ENCODE peak calls at places on chromosomes 11 and 22, in ten cellular contexts. A is ELF-1, O is NCI-H1105, M is AG09319, Y is NCI-H345, B is LoVo, Z is NCI-H460, R is NCI-H187 treated with DMSO at 0.1 percent for 48 hours, G is heart left ventricle, L is amniotic epithelial cell. P is an unnamed sample.

GRCh38 chr11:99325807-99326206 is 305.1 kb downstream of the CNTN5 start:
- DNase-seq in L (peak; percentile 98), G (no peak), Z (peak; percentile 75), M (no peak), O (no peak), A (no peak), R (no peak), B (no peak), Y (no peak), P (no peak)

GRCh38 chr11:2399488-2400068 is 972 bp upstream of the TSSC4 start:
- DNase-seq in G (no peak), M (no peak), A (no peak), R (no peak), L (peak; percentile 16), Z (no peak), Y (peak; percentile 39), B (peak; percentile 25), O (no peak), P (no peak)

GRCh38 chr11:134915212-134915611 is 503.2 kb upstream of the B3GAT1 start:
- DNase-seq in O (no peak), G (peak; percentile 79), A (no peak), B (no peak), M (no peak), Y (peak; percentile 11), R (no peak), Z (no peak), L (no peak), P (no peak)

GRCh38 chr11:46392421-46393230 is 1.1 kb upstream of the CHRM4 start:
- DNase-seq in L (peak; percentile 70), Y (peak; percentile 35), A (peak; percentile 95), O (peak; percentile 79), B (peak; percentile 87), M (peak; percentile 32), R (no peak), Z (peak; percentile 60), G (peak; percentile 90), P (no peak)

GRCh38 chr22:44448271-44448780 is 49.7 kb downstream of the RTL6 start:
- DNase-seq in L (peak; percentile 82), A (no peak), Z (no peak), M (peak; percentile 86), G (peak; percentile 87), R (no peak), O (no peak), B (peak; percentile 5), Y (peak; percentile 21), P (peak; percentile 65)

GRCh38 chr11:66221012-66221411 is 47.4 kb upstream of the RAB1B start:
- DNase-seq in Y (no peak), A (no peak), B (no peak), L (no peak), R (no peak), G (no peak), Z (no peak), O (no peak), M (no peak), P (no peak)

GRCh38 chr22:41603873-41604332 is 14.3 kb upstream of the PMM1 start:
- DNase-seq in O (no peak), M (no peak), Z (no peak), L (peak; percentile 9), R (no peak), Y (no peak), G (no peak), A (no peak), B (no peak), P (no peak)

GRCh38 chr11:134686418-134686817 is 274.4 kb upstream of the B3GAT1 start:
- DNase-seq in L (no peak), O (no peak), Z (no peak), G (no peak), R (no peak), Y (no peak), A (peak; percentile 31), B (no peak), M (no peak), P (no peak)

GRCh38 chr11:134532921-134533421 is 120.9 kb upstream of the B3GAT1 start:
- DNase-seq in R (no peak), O (no peak), Z (no peak), M (no peak), Y (no peak), G (no peak), L (no peak), B (no peak), A (no peak), P (no peak)

GRCh38 chr11:127023991-127024390 is 23.4 kb upstream of the KIRREL3 start:
- DNase-seq in G (no peak), Z (no peak), L (no peak), Y (no peak), R (no peak), O (no peak), M (no peak), B (no peak), A (no peak), P (no peak)

GRCh38 chr11:1344056-1344635 is 34.7 kb upstream of the TOLLIP start:
- DNase-seq in Z (no peak), A (no peak), Y (no peak), G (no peak), R (no peak), M (no peak), L (no peak), B (no peak), O (no peak), P (no peak)

GRCh38 chr11:93220078-93220477 is 22.3 kb upstream of the SLC36A4 start:
- DNase-seq in L (no peak), Z (no peak), Y (no peak), B (no peak), A (peak; percentile 45), O (no peak), G (no peak), M (no peak), R (no peak), P (no peak)